ENCODE peak calls at places on chromosomes 12 and 14, in eight cellular contexts. C is fibroblast of pulmonary artery; A is WTC11; V is frontal cortex; N is CD8-positive, alpha-beta T cell; Q is SW 1271; X is bronchial epithelial cell; I is stomach. E is an unnamed sample.

GRCh38 chr14:26427059-26427458 is 170.8 kb downstream of the NOVA1 start:
- DNase-seq in C (peak), A (no peak), V (no peak), N (no peak), Q (no peak), X (no peak), I (no peak), E (no peak)

GRCh38 chr12:94271351-94271750 is 123.0 kb downstream of the PLXNC1 start:
- DNase-seq in C (no peak), A (no peak), V (no peak), N (no peak), Q (no peak), X (peak), I (no peak), E (no peak)

GRCh38 chr14:71119832-71120231 is 212.6 kb downstream of the PCNX1 start:
- DNase-seq in C (no peak), A (no peak), V (no peak), N (no peak), Q (no peak), X (no peak), I (no peak), E (no peak)

GRCh38 chr12:28107679-28108078 is 82.6 kb upstream of the CCDC91 start:
- DNase-seq in C (peak), A (no peak), V (no peak), N (no peak), Q (no peak), X (no peak), I (no peak), E (no peak)

GRCh38 chr14:68214431-68214830 is 394.9 kb downstream of the RAD51B start:
- DNase-seq in C (no peak), A (no peak), V (no peak), N (no peak), Q (no peak), X (no peak), I (no peak), E (no peak)

GRCh38 chr14:49464885-49465284 is 121.3 kb downstream of the RPS29 start:
- DNase-seq in C (peak), A (peak), V (no peak), N (no peak), Q (no peak), X (no peak), I (no peak), E (no peak)

GRCh38 chr12:15534322-15534721 is 212.0 kb downstream of the PTPRO start:
- DNase-seq in C (no peak), A (no peak), V (no peak), N (no peak), Q (no peak), X (no peak), I (no peak), E (no peak)

GRCh38 chr14:33435911-33436310 is 497.2 kb downstream of the NPAS3 start:
- DNase-seq in C (peak), A (no peak), V (no peak), N (no peak), Q (no peak), X (peak), I (no peak), E (no peak)

GRCh38 chr12:26113194-26113654 is 11.6 kb downstream of the BHLHE41 start:
- DNase-seq in C (no peak), A (no peak), V (no peak), N (no peak), Q (no peak), X (no peak), I (no peak), E (peak)

GRCh38 chr14:31029016-31029970 is 3.1 kb upstream of the STRN3 start:
- DNase-seq in C (peak), A (no peak), V (no peak), N (no peak), Q (no peak), X (no peak), I (no peak), E (no peak)

GRCh38 chr14:42517786-42518530 is 911.3 kb downstream of the LRFN5 start:
- DNase-seq in C (peak), A (no peak), V (no peak), N (no peak), Q (no peak), X (no peak), I (no peak), E (no peak)

GRCh38 chr12:120855823-120856589 is 48.2 kb downstream of the SPPL3 start:
- DNase-seq in C (no peak), A (no peak), V (no peak), N (peak), Q (no peak), X (no peak), I (no peak), E (no peak)

GRCh38 chr14:69240527-69241173 is 19.3 kb upstream of the GALNT16 start:
- DNase-seq in C (no peak), A (no peak), V (no peak), N (no peak), Q (no peak), X (no peak), I (no peak), E (no peak)

GRCh38 chr12:22687677-22688076 is 62.7 kb downstream of the ETNK1 start:
- DNase-seq in C (peak), A (no peak), V (no peak), N (no peak), Q (no peak), X (peak), I (no peak), E (no peak)

GRCh38 chr14:38662781-38663180 is 406.9 kb upstream of the CLEC14A start:
- DNase-seq in C (no peak), A (no peak), V (no peak), N (no peak), Q (no peak), X (no peak), I (no peak), E (no peak)

GRCh38 chr12:2183556-2184541 is 131.1 kb downstream of the CACNA1C start:
- DNase-seq in C (peak), A (no peak), V (no peak), N (no peak), Q (no peak), X (no peak), I (no peak), E (no peak)

GRCh38 chr14:99035268-99035667 is 236.7 kb downstream of the BCL11B start:
- DNase-seq in C (peak), A (no peak), V (no peak), N (no peak), Q (no peak), X (peak), I (no peak), E (peak)

GRCh38 chr14:101167428-101167827 is 263.9 kb upstream of the RTL1 start:
- DNase-seq in C (no peak), A (no peak), V (no peak), N (no peak), Q (no peak), X (no peak), I (no peak), E (no peak)

GRCh38 chr12:108621161-108621560 is 12.5 kb downstream of the SELPLG start:
- DNase-seq in C (no peak), A (no peak), V (no peak), N (no peak), Q (no peak), X (no peak), I (no peak), E (no peak)

GRCh38 chr14:101235042-101235871 is 326.0 kb upstream of the DIO3 start:
- DNase-seq in C (peak), A (peak), V (peak), N (no peak), Q (no peak), X (peak), I (peak), E (peak)

GRCh38 chr14:54129850-54130640 is 173.4 kb upstream of the BMP4 start:
- DNase-seq in C (no peak), A (no peak), V (no peak), N (no peak), Q (no peak), X (no peak), I (no peak), E (no peak)

GRCh38 chr12:123398918-123399617 is 15.1 kb downstream of the KMT5A start:
- DNase-seq in C (no peak), A (no peak), V (no peak), N (no peak), Q (no peak), X (no peak), I (no peak), E (no peak)

GRCh38 chr14:58638231-58639205 is 756 bp downstream of the DACT1 start:
- DNase-seq in C (peak), A (peak), V (peak), N (no peak), Q (no peak), X (no peak), I (no peak), E (peak)

GRCh38 chr12:646303-647038 is 16.8 kb downstream of the NINJ2 start:
- DNase-seq in C (peak), A (no peak), V (no peak), N (no peak), Q (no peak), X (no peak), I (peak), E (peak)

GRCh38 chr14:63857467-63858030 is 4.7 kb downstream of the SYNE2 start:
- DNase-seq in C (no peak), A (no peak), V (no peak), N (peak), Q (no peak), X (peak), I (no peak), E (no peak)

GRCh38 chr12:6229224-6229748 is 29.1 kb downstream of the CD9 start:
- DNase-seq in C (no peak), A (no peak), V (no peak), N (no peak), Q (no peak), X (peak), I (peak), E (peak)

GRCh38 chr12:50549885-50550284 is 45.1 kb downstream of the DIP2B start:
- DNase-seq in C (no peak), A (no peak), V (no peak), N (no peak), Q (no peak), X (no peak), I (no peak), E (no peak)

GRCh38 chr12:94620611-94621010 is 29.7 kb downstream of the TMCC3 start:
- DNase-seq in C (no peak), A (no peak), V (no peak), N (no peak), Q (no peak), X (no peak), I (no peak), E (no peak)

GRCh38 chr12:78787576-78787975 is 77.0 kb upstream of the SYT1 start:
- DNase-seq in C (peak), A (no peak), V (no peak), N (no peak), Q (no peak), X (no peak), I (no peak), E (no peak)

GRCh38 chr12:106239951-106240335 is 7.9 kb downstream of the CKAP4 start:
- DNase-seq in C (no peak), A (no peak), V (no peak), N (no peak), Q (no peak), X (no peak), I (no peak), E (no peak)

GRCh38 chr12:85575115-85576096 is 260.8 kb downstream of the RASSF9 start:
- DNase-seq in C (peak), A (peak), V (peak), N (no peak), Q (peak), X (peak), I (peak), E (peak)

GRCh38 chr14:101843665-101844064 is 82.2 kb downstream of the PPP2R5C start:
- DNase-seq in C (no peak), A (no peak), V (no peak), N (peak), Q (no peak), X (no peak), I (no peak), E (no peak)

GRCh38 chr12:120669055-120669828 is 17.7 kb upstream of the MLEC start:
- DNase-seq in C (peak), A (peak), V (no peak), N (no peak), Q (no peak), X (no peak), I (peak), E (peak)

E was measured in body of pancreas.